ENCODE peak calls at places on chromosomes 2 and 18, in ten cellular contexts. D is activated effector memory CD4-positive, alpha-beta T cell treated with anti-CD3 and anti-CD28 coated beads, Interleukin-2, amount 50 U/mL, for 16 hours; B is posterior cingulate gyrus; Y is HTR-8/SVneo; Z is activated naive CD4-positive, alpha-beta T cell; W is GM23338; P is stimulated activated CD8-positive, alpha-beta memory T cell treated with anti-CD3 and anti-CD28 coated beads, Interleukin-7, amount 100 ng/mL, for 24 hours; C is SW 1271; N is HFF-Myc; J is NCI-H460. L is an unnamed sample.

GRCh38 chr2:233118601-233119000 is 58.5 kb downstream of the INPP5D start:
- DNase-seq in Y (no peak), N (no peak), B (no peak), J (no peak), D (peak; percentile 53), P (no peak), C (no peak), Z (no peak), W (no peak), L (no peak)

GRCh38 chr2:49255325-49256023 is 101.2 kb upstream of the FSHR start:
- DNase-seq in N (no peak), B (no peak), D (no peak), Z (no peak), J (no peak), P (no peak), W (no peak), C (no peak), Y (no peak), L (no peak)

GRCh38 chr18:49849331-49850217 is 36.2 kb upstream of the ACAA2 start:
- DNase-seq in D (no peak), W (peak; percentile 70), C (peak; percentile 84), B (no peak), P (no peak), Z (no peak), N (peak; percentile 97), Y (peak; percentile 90), J (peak; percentile 83), L (peak; percentile 53)

GRCh38 chr2:69997296-69998184 is 36.1 kb upstream of the ASPRV1 start:
- DNase-seq in B (no peak), D (peak; percentile 62), C (no peak), N (peak; percentile 15), J (peak; percentile 13), W (peak; percentile 19), P (no peak), Y (peak; percentile 76), Z (no peak), L (no peak)

GRCh38 chr2:101737478-101738240 is 40.2 kb downstream of the MAP4K4 start:
- DNase-seq in C (no peak), P (no peak), Z (no peak), B (no peak), Y (no peak), W (no peak), D (no peak), N (no peak), J (no peak), L (no peak)

GRCh38 chr2:16851131-16851530 is 185.5 kb upstream of the CYRIA start:
- DNase-seq in Y (no peak), W (no peak), B (no peak), D (no peak), N (no peak), Z (no peak), J (no peak), P (no peak), C (no peak), L (no peak)

GRCh38 chr18:62720048-62720447 is 4.7 kb downstream of the PHLPP1 start:
- DNase-seq in W (no peak), C (no peak), B (no peak), P (no peak), Z (no peak), D (no peak), Y (no peak), N (no peak), J (no peak), L (no peak)

GRCh38 chr18:48824231-48824970 is 126.4 kb downstream of the SMAD7 start:
- DNase-seq in N (no peak), C (no peak), D (no peak), B (no peak), Y (no peak), P (no peak), Z (no peak), W (no peak), J (no peak), L (no peak)

GRCh38 chr18:51157215-51157614 is 40.3 kb downstream of the MEX3C start:
- DNase-seq in B (no peak), D (no peak), Y (no peak), P (no peak), N (no peak), W (no peak), C (no peak), J (no peak), Z (no peak), L (no peak)

GRCh38 chr18:36214811-36215210 is 27.5 kb downstream of the MOCOS start:
- DNase-seq in W (no peak), P (no peak), Z (no peak), C (no peak), N (no peak), J (no peak), D (no peak), Y (no peak), B (no peak), L (no peak)

GRCh38 chr2:101253013-101253712 is 477 bp downstream of the CNOT11 start:
- DNase-seq in Y (peak; percentile 28), J (peak; percentile 30), D (peak; percentile 91), W (peak; percentile 74), N (no peak), Z (peak; percentile 55), B (peak; percentile 31), P (peak; percentile 40), C (no peak), L (peak; percentile 72)

GRCh38 chr18:60198063-60198462 is 174.5 kb downstream of the MC4R start:
- DNase-seq in C (no peak), D (no peak), W (no peak), N (no peak), J (no peak), B (no peak), P (no peak), Z (no peak), Y (no peak), L (no peak)

GRCh38 chr2:157107877-157108276 is 149.6 kb upstream of the GALNT5 start:
- DNase-seq in W (no peak), C (no peak), P (no peak), J (no peak), N (peak; percentile 20), B (no peak), D (no peak), Y (no peak), Z (no peak), L (no peak)

GRCh38 chr18:13361422-13361821 is 142.9 kb downstream of the LDLRAD4 start:
- DNase-seq in C (no peak), N (no peak), Y (no peak), D (no peak), J (no peak), W (no peak), B (no peak), P (no peak), Z (no peak), L (no peak)

GRCh38 chr18:30775629-30776028 is 266.9 kb downstream of the DSC3 start:
- DNase-seq in P (no peak), D (no peak), W (peak; percentile 45), Z (no peak), N (no peak), Y (no peak), J (no peak), C (no peak), B (no peak), L (peak; percentile 3)

GRCh38 chr2:28274911-28275685 is 117.6 kb upstream of the FOSL2 start:
- DNase-seq in D (no peak), J (peak; percentile 72), B (no peak), C (peak; percentile 97), Z (no peak), P (no peak), N (peak; percentile 96), Y (peak; percentile 81), W (no peak), L (peak; percentile 23)

GRCh38 chr2:215188078-215188477 is 49.7 kb upstream of the ABCA12 start:
- DNase-seq in Y (no peak), N (no peak), C (no peak), D (no peak), Z (no peak), J (no peak), W (no peak), B (no peak), P (no peak), L (no peak)

GRCh38 chr18:60090170-60090569 is 190.4 kb downstream of the PMAIP1 start:
- DNase-seq in Z (no peak), J (no peak), Y (no peak), B (no peak), P (no peak), W (peak; percentile 65), D (no peak), C (no peak), N (no peak), L (peak; percentile 47)

GRCh38 chr2:219598308-219599078 is 836 bp downstream of the STK11IP start:
- DNase-seq in C (no peak), Z (no peak), N (no peak), D (no peak), J (no peak), P (no peak), Y (no peak), W (no peak), B (no peak), L (no peak)

GRCh38 chr2:214035091-214035852 is 375.6 kb upstream of the VWC2L start:
- DNase-seq in W (peak; percentile 6), J (no peak), P (no peak), C (no peak), B (no peak), D (no peak), Y (no peak), N (no peak), Z (no peak), L (no peak)

GRCh38 chr2:224691563-224691962 is 24.6 kb downstream of the CCDC195 start:
- DNase-seq in Z (no peak), W (no peak), N (no peak), B (no peak), J (no peak), P (no peak), D (no peak), C (no peak), Y (no peak), L (no peak)

GRCh38 chr2:105294844-105295481 is 34.6 kb downstream of the TGFBRAP1 start:
- DNase-seq in J (peak; percentile 58), Z (no peak), N (peak; percentile 44), B (peak; percentile 28), W (peak; percentile 90), C (peak; percentile 31), D (no peak), P (no peak), Y (peak; percentile 71), L (peak; percentile 87)

GRCh38 chr2:234840336-234840735 is 111.5 kb upstream of the SH3BP4 start:
- DNase-seq in D (no peak), C (peak; percentile 50), J (peak; percentile 83), B (no peak), P (no peak), N (peak; percentile 97), Z (no peak), W (peak; percentile 68), Y (peak; percentile 84), L (peak; percentile 30)

GRCh38 chr2:205461169-205461568 is 221.1 kb upstream of the NRP2 start:
- DNase-seq in D (no peak), Z (no peak), B (no peak), W (no peak), J (no peak), P (no peak), Y (no peak), N (no peak), C (no peak), L (no peak)

GRCh38 chr2:185417111-185417510 is 321.5 kb upstream of the FSIP2 start:
- DNase-seq in D (no peak), B (no peak), N (no peak), Z (no peak), C (no peak), W (no peak), Y (no peak), J (no peak), P (no peak), L (no peak)

GRCh38 chr2:20584637-20585321 is 66.1 kb downstream of the HS1BP3 start:
- DNase-seq in B (peak; percentile 45), Z (no peak), D (no peak), N (peak; percentile 99), C (peak; percentile 89), J (peak; percentile 81), W (peak; percentile 94), Y (peak; percentile 98), P (no peak), L (peak; percentile 83)

GRCh38 chr2:28869494-28870145 is 489 bp downstream of the TRMT61B start:
- DNase-seq in N (no peak), Z (no peak), D (peak; percentile 65), P (no peak), J (peak; percentile 12), C (no peak), Y (peak; percentile 27), B (no peak), W (peak; percentile 6), L (peak; percentile 17)

GRCh38 chr2:209974566-209974965 is 27.9 kb upstream of the RPE start:
- DNase-seq in C (no peak), D (no peak), N (no peak), Y (no peak), W (no peak), B (no peak), P (no peak), Z (no peak), J (no peak), L (no peak)